ENCODE peak calls at places on chromosome 22, in nine cellular contexts. F, Y, H, B, A, Z, T, U and K are unnamed samples. For H3K4me1, the result is how much of the 10 kb centered on the place peaks cover.

GRCh38 chr22:46029574-46030200 is 52.7 kb upstream of the WNT7B start:
- DNase-seq in F (no peak), Y (peak), H (peak), B (no peak), A (no peak), Z (peak), T (no peak), U (no peak), K (no peak)

GRCh38 chr22:17858033-17858432 is 83.8 kb upstream of the BID start:
- DNase-seq in F (no peak), Y (peak), H (no peak), B (no peak), A (no peak), Z (no peak), T (peak), U (no peak), K (peak)

GRCh38 chr22:44840611-44841322 is 88.4 kb downstream of the ARHGAP8 start:
- DNase-seq in F (no peak), Y (no peak), H (no peak), B (no peak), A (no peak), Z (no peak), T (no peak), U (no peak), K (no peak)

GRCh38 chr22:38873469-38874411 is 1.7 kb upstream of the CBX6 start:
- DNase-seq in F (peak), Y (no peak), H (no peak), B (no peak), A (peak), Z (no peak), T (peak), U (no peak), K (no peak)

GRCh38 chr22:50247748-50248147 is 2.9 kb upstream of the TUBGCP6 start:
- DNase-seq in F (peak), Y (peak), H (no peak), B (no peak), A (peak), Z (no peak), T (no peak), U (no peak), K (peak)

GRCh38 chr22:16559056-16559955 is 33.3 kb downstream of the CCT8L2 start:
- DNase-seq in F (no peak), Y (no peak), H (no peak), B (no peak), A (no peak), Z (peak), T (no peak), U (no peak), K (no peak)

GRCh38 chr22:39610246-39610645 is 39.7 kb downstream of the CACNA1I start:
- DNase-seq in F (no peak), Y (no peak), H (no peak), B (no peak), A (no peak), Z (no peak), T (no peak), U (no peak), K (no peak)

GRCh38 chr22:43237280-43237679 is 50.3 kb upstream of the TTLL12 start:
- DNase-seq in F (no peak), Y (no peak), H (no peak), B (no peak), A (no peak), Z (no peak), T (no peak), U (no peak), K (no peak)

GRCh38 chr22:49966041-49966715 is 5.6 kb downstream of the PIM3 start:
- DNase-seq in F (no peak), Y (peak), H (peak), B (no peak), A (no peak), Z (no peak), T (no peak), U (peak), K (peak)

GRCh38 chr22:17087176-17088131 is 2.7 kb downstream of the IL17RA start:
- DNase-seq in F (no peak), Y (peak), H (peak), B (no peak), A (peak), Z (no peak), T (no peak), U (no peak), K (no peak)

GRCh38 chr22:20131593-20131855 is at the start of gene ZDHHC8:
- DNase-seq in F (peak), Y (peak), H (peak), B (no peak), A (peak), Z (no peak), T (no peak), U (peak), K (peak)

GRCh38 chr22:44068422-44069191 is 44.5 kb downstream of the PARVB start:
- DNase-seq in F (no peak), Y (peak), H (peak), B (no peak), A (no peak), Z (peak), T (no peak), U (peak), K (no peak)

GRCh38 chr22:19149962-19150361 is at the start of gene GSC2:
- DNase-seq in F (no peak), Y (no peak), H (no peak), B (no peak), A (no peak), Z (no peak), T (no peak), U (no peak), K (no peak)

GRCh38 chr22:35418088-35418487 is 18.1 kb downstream of the MCM5 start:
- DNase-seq in F (peak), Y (no peak), H (no peak), B (no peak), A (no peak), Z (no peak), T (peak), U (no peak), K (no peak)

DNA sequence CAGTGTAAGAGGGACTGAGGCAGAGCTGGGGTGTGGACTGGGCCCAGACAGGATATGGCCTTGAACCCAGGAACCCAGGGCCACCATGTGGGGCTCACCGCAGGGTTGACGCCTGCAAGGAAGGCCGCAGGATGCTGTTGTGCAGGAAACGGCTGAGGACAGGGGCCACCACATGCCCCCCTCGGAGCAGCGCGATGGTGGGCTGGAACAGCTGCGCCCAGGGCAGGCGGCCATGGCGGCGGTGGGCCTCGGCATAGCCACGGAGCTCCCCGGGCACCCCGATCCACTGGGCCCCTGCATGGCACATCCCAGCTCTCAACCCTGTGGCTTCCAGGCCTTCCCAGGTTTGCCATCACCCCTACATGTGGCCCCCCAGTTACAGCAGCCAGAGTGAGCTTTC is 12.2 kb downstream of the GGT5 start:
- DNase-seq in F (no peak), Y (no peak), H (no peak), B (no peak), A (no peak), Z (no peak), T (no peak), U (no peak), K (no peak)
- H3K4me1 ChIP-seq in F (under half), Y (under half), H (under half), B (under half), A (under half), Z (under half), T (under half), U (under half), K (under half)

GRCh38 chr22:28500005-28500404 is 179.6 kb downstream of the TTC28 start:
- DNase-seq in F (no peak), Y (no peak), H (no peak), B (no peak), A (no peak), Z (no peak), T (no peak), U (no peak), K (no peak)

GRCh38 chr22:28506207-28506606 is 173.4 kb downstream of the TTC28 start:
- DNase-seq in F (no peak), Y (no peak), H (no peak), B (no peak), A (no peak), Z (no peak), T (no peak), U (no peak), K (no peak)

DNA sequence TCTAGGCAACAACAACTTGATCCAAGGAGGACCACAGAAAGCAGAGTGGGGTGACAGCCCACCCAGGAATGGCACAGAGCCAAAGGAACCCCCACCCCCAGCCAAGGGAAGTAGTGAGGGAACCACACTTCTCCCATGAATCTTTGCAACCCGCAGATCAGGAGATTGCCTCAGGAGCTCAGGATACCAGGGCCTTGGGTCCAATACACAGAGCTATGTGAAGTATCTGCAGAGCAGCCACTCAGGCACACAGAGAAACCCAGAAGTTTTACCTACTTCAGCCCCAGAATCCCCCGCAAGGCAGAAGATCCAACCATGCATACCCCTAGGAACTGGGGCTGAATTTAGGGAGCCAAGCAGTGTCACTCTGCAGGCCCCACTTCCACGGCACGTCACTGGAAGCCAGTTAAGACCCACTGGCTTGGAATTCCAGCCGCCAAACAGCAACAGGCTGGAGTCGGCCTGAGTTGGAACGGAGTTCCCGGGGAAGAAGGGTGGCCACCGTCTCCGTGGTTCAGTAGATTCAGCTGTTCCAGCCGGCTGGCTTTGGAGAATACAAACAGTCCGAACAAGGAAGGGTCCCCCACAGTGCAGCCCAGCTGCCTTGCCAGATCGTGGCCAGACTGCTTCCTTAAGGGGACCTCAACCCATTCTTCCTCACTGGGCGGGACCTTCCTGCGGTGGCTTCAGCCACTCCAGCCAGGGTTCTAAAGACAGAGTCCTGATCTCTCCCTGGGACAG is 174.1 kb downstream of the TTC28 start:
- DNase-seq in F (no peak), Y (no peak), H (no peak), B (no peak), A (no peak), Z (no peak), T (no peak), U (no peak), K (no peak)
- H3K4me1 ChIP-seq in F (under half), Y (under half), H (under half), B (under half), A (under half), Z (under half), T (under half), U (under half), K (under half)

DNA sequence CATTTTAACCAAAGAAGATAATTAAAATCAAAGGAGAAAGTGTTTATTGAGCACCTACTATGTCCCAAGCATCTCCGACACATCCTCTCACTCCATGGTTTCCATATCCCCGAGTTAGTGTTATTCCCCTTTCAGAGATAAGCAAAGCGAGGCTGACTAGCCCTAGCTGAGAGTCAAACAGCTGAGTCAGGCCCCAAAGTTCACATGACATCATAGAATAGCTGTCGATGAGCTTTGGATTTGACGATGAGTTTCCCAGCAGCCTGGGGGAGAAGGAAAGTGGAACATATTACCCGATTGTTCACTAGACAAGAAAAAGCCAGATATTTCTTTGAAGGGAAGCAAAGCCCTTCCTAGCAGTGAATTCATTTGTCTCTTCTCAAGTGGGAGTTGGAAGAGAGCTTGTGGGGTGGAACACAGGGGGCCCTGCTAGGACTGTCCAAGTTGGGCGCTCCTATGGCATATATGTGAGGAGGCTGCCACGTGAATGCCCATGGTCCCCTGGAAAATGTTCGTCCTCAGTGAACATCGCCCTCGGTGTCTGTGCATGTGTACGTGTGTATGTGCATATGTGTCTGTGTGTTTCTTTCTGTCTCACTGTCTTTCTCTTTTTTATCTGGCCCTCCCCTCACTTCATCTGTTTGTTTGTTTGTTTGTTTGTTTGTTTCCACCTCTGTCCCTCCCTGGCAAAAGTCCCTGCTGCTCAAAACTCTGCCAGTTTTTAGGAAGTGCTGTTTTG is 493 bp upstream of the CYTH4 start:
- DNase-seq in F (peak), Y (no peak), H (no peak), B (no peak), A (no peak), Z (no peak), T (no peak), U (no peak), K (no peak)
- H3K4me1 ChIP-seq in F (under half), Y (under half), H (under half), B (under half), A (half or more), Z (under half), T (under half), U (under half), K (under half)

DNA sequence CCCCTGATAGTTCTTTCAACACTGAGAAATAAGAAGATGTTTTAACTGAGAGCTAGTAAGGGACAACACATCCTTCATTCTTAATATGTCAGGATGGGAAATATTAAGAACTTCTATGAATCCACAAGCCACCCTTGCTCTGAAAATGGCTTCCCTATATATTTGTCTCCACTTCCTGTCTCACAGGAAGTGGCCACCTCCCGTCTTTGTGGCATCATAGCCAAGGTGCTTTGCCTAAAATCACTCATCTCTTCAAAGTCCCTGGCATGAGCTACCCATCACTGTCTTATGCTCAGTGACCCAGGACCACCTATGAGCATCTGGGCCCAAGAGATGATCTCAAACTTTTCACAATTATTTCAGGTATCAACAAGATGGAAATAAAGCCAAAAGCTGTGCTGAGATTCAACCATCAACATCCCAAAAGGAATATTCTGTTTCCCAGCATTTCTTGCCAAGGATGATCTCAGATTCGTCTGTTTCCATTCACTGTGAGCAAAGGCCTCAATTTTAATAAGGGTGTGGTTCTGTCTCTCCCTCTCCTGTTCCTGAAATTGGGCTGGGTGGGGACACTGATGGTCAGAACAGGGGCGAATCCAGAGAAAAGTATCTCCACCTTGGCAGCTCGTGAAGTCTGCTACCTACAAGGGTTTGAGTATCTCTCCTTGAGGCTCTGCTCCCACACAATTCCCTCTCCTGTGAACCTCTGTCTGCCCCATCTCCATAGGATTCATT is 493.8 kb downstream of the MN1 start:
- DNase-seq in F (no peak), Y (no peak), H (no peak), B (no peak), A (no peak), Z (no peak), T (no peak), U (no peak), K (no peak)
- H3K4me1 ChIP-seq in F (under half), Y (under half), H (under half), B (under half), A (under half), Z (under half), T (under half), U (under half), K (under half)

GRCh38 chr22:40661661-40662060 is 17.6 kb upstream of the MCHR1 start:
- DNase-seq in F (peak), Y (no peak), H (no peak), B (no peak), A (no peak), Z (no peak), T (no peak), U (no peak), K (no peak)

GRCh38 chr22:40660725-40661124 is 18.6 kb upstream of the MCHR1 start:
- DNase-seq in F (no peak), Y (no peak), H (no peak), B (no peak), A (no peak), Z (no peak), T (no peak), U (no peak), K (no peak)

GRCh38 chr22:40668611-40669390 is 10.5 kb upstream of the MCHR1 start:
- DNase-seq in F (peak), Y (no peak), H (no peak), B (no peak), A (no peak), Z (no peak), T (peak), U (no peak), K (no peak)

GRCh38 chr22:40666151-40666848 is 13.0 kb upstream of the MCHR1 start:
- DNase-seq in F (peak), Y (no peak), H (no peak), B (no peak), A (no peak), Z (no peak), T (no peak), U (peak), K (no peak)

GRCh38 chr22:40665312-40665711 is 14.0 kb upstream of the MCHR1 start:
- DNase-seq in F (peak), Y (no peak), H (no peak), B (no peak), A (no peak), Z (no peak), T (no peak), U (peak), K (no peak)
- H3K4me1 ChIP-seq in F (under half), Y (under half), H (under half), B (under half), A (under half), Z (under half), T (under half), U (under half), K (under half)

GRCh38 chr22:21589415-21589814 is 21.9 kb downstream of the UBE2L3 start:
- DNase-seq in F (no peak), Y (no peak), H (no peak), B (no peak), A (no peak), Z (no peak), T (no peak), U (no peak), K (no peak)

GRCh38 chr22:21590809-21591641 is 23.5 kb downstream of the UBE2L3 start:
- DNase-seq in F (no peak), Y (no peak), H (no peak), B (no peak), A (no peak), Z (no peak), T (no peak), U (no peak), K (no peak)

GRCh38 chr22:21593406-21594232 is 26.1 kb downstream of the UBE2L3 start:
- DNase-seq in F (peak), Y (no peak), H (no peak), B (no peak), A (no peak), Z (no peak), T (no peak), U (peak), K (no peak)

GRCh38 chr22:21592422-21592821 is 24.9 kb downstream of the UBE2L3 start:
- DNase-seq in F (no peak), Y (no peak), H (no peak), B (no peak), A (no peak), Z (no peak), T (no peak), U (no peak), K (no peak)

DNA sequence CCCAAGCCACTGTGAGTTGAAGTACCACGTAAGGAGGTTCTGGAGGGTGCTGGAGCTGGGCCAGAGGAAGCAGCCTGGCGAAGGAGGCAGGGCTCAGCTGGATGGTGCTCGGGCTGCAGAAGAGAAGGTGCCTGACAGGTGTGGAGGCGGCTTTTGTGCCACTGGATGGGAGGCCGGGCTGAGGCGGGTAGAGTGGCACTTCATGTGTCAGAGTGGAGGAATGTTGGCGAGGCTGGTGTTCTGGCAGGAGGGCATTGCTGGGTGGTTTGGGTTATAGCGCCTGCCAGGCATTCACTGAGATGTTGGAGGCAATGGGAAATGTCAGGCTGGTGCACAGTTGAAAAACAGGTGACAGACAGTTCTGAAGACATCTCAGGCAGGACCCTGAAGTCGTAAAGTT is 24.2 kb downstream of the UBE2L3 start:
- DNase-seq in F (no peak), Y (no peak), H (peak), B (no peak), A (no peak), Z (peak), T (no peak), U (peak), K (no peak)
- H3K4me1 ChIP-seq in F (under half), Y (under half), H (under half), B (under half), A (under half), Z (half or more), T (under half), U (half or more), K (under half)